ENCODE peak calls at places on chromosomes 2 and 18, in ten cellular contexts. Y, O, I, G, L, P, M, X, J and T are unnamed samples.

GRCh38 chr2:101349893-101350662 is 37.2 kb downstream of the CREG2 start:
- DNase-seq in Y (peak), O (no peak), I (peak), G (peak), L (no peak), P (peak), M (peak), X (no peak), J (no peak), T (no peak)

GRCh38 chr18:77374106-77374505 is 124.5 kb downstream of the GALR1 start:
- DNase-seq in Y (no peak), O (no peak), I (no peak), G (no peak), L (no peak), P (no peak), M (no peak), X (no peak), J (no peak), T (no peak)

GRCh38 chr2:54726940-54727339 is 3.5 kb downstream of the EML6 start:
- DNase-seq in Y (no peak), O (no peak), I (peak), G (no peak), L (no peak), P (no peak), M (no peak), X (no peak), J (no peak), T (no peak)

GRCh38 chr2:197152451-197153228 is 157.9 kb downstream of the ANKRD44 start:
- DNase-seq in Y (no peak), O (peak), I (no peak), G (no peak), L (no peak), P (no peak), M (no peak), X (no peak), J (no peak), T (no peak)

GRCh38 chr2:136242687-136243277 is 124.8 kb upstream of the CXCR4 start:
- DNase-seq in Y (no peak), O (no peak), I (no peak), G (no peak), L (no peak), P (no peak), M (no peak), X (no peak), J (no peak), T (peak)

GRCh38 chr18:8623549-8624106 is 14.4 kb downstream of the RAB12 start:
- DNase-seq in Y (no peak), O (no peak), I (peak), G (no peak), L (no peak), P (no peak), M (no peak), X (no peak), J (peak), T (no peak)

GRCh38 chr2:24457730-24458129 is 33.3 kb upstream of the NCOA1 start:
- DNase-seq in Y (no peak), O (no peak), I (no peak), G (no peak), L (no peak), P (no peak), M (no peak), X (no peak), J (no peak), T (no peak)

GRCh38 chr2:28588231-28588725 is 92.4 kb downstream of the PLB1 start:
- DNase-seq in Y (no peak), O (no peak), I (no peak), G (no peak), L (no peak), P (no peak), M (no peak), X (no peak), J (no peak), T (no peak)

GRCh38 chr2:237122214-237122666 is 36.6 kb downstream of the COPS8 start:
- DNase-seq in Y (peak), O (peak), I (peak), G (peak), L (peak), P (peak), M (no peak), X (peak), J (peak), T (peak)

GRCh38 chr2:65700004-65700651 is 267.7 kb upstream of the SPRED2 start:
- DNase-seq in Y (no peak), O (no peak), I (no peak), G (no peak), L (no peak), P (no peak), M (no peak), X (no peak), J (no peak), T (no peak)

GRCh38 chr18:48938827-48939367 is 11.9 kb downstream of the SMAD7 start:
- DNase-seq in Y (no peak), O (no peak), I (no peak), G (no peak), L (no peak), P (no peak), M (no peak), X (no peak), J (no peak), T (no peak)

GRCh38 chr2:36456227-36456788 is 100.7 kb downstream of the CRIM1 start:
- DNase-seq in Y (peak), O (no peak), I (peak), G (peak), L (no peak), P (no peak), M (no peak), X (no peak), J (peak), T (no peak)

GRCh38 chr2:985317-985898 is 34.8 kb downstream of the SNTG2 start:
- DNase-seq in Y (no peak), O (no peak), I (no peak), G (no peak), L (no peak), P (no peak), M (no peak), X (no peak), J (no peak), T (no peak)